ENCODE peak calls at places on chromosomes 13 and 19, in four cellular contexts. V, I, W and A are unnamed samples.
A peak's percentile ranks its signal among the peaks of the same experiment; 100 is the strongest.

GRCh38 chr19:43908659-43909058 is 26.4 kb downstream of the ZNF45 start:
- DNase-seq in W (no peak), V (no peak), I (no peak), A (no peak)

GRCh38 chr13:112980441-112980840 is 11.4 kb downstream of the MCF2L start:
- DNase-seq in I (no peak), V (no peak), W (no peak), A (no peak)

GRCh38 chr13:95122063-95122462 is 179.2 kb downstream of the ABCC4 start:
- DNase-seq in I (no peak), W (no peak), V (no peak), A (no peak)

GRCh38 chr13:101423872-101424271 is 7.6 kb upstream of the NALCN start:
- DNase-seq in I (no peak), W (no peak), V (no peak), A (peak; percentile 57)

GRCh38 chr13:82627183-82627582 is 1255.1 kb downstream of the SLITRK1 start:
- DNase-seq in W (no peak), V (no peak), I (no peak), A (no peak)

GRCh38 chr19:46481187-46481586 is 9.8 kb upstream of the PNMA8A start:
- DNase-seq in V (no peak), I (no peak), W (no peak), A (no peak)

GRCh38 chr13:34421849-34422475 is 520.1 kb upstream of the NBEA start:
- DNase-seq in I (no peak), V (no peak), W (no peak), A (no peak)

GRCh38 chr19:48595171-48595570 is 11.4 kb upstream of the SPACA4 start:
- DNase-seq in I (no peak), W (no peak), V (no peak), A (no peak)

GRCh38 chr13:26971990-26972888 is 199.4 kb downstream of the USP12 start:
- DNase-seq in W (peak; percentile 8), V (peak; percentile 7), I (peak; percentile 1), A (peak; percentile 54)

GRCh38 chr13:50731400-50731799 is 112.1 kb downstream of the DLEU7 start:
- DNase-seq in W (peak; percentile 22), V (no peak), I (no peak), A (peak; percentile 72)

GRCh38 chr19:30968210-30968609 is 381.0 kb downstream of the TSHZ3 start:
- DNase-seq in I (no peak), W (no peak), V (no peak), A (no peak)

GRCh38 chr13:26561636-26562537 is 4.4 kb downstream of the WASF3 start:
- DNase-seq in I (no peak), V (no peak), W (no peak), A (no peak)

GRCh38 chr19:42524943-42525342 is 3.3 kb downstream of the CEACAM1 start:
- DNase-seq in W (no peak), V (no peak), I (no peak), A (no peak)

GRCh38 chr13:35179494-35179893 is 237.4 kb downstream of the NBEA start:
- DNase-seq in I (no peak), W (no peak), V (no peak), A (no peak)

GRCh38 chr13:103067751-103068563 is 1.7 kb upstream of the SLC10A2 start:
- DNase-seq in W (no peak), V (no peak), I (no peak), A (no peak)

GRCh38 chr13:110421696-110422395 is 114.8 kb downstream of the COL4A2 start:
- DNase-seq in I (no peak), V (no peak), W (no peak), A (no peak)

GRCh38 chr13:40464991-40465390 is 201.4 kb downstream of the FOXO1 start:
- DNase-seq in I (no peak), V (no peak), W (no peak), A (no peak)

GRCh38 chr13:105778196-105778595 is 757.3 kb downstream of the EFNB2 start:
- DNase-seq in I (no peak), W (no peak), V (no peak), A (no peak)

GRCh38 chr13:111325941-111326620 is 5.6 kb downstream of the TEX29 start:
- DNase-seq in I (no peak), V (no peak), W (no peak), A (no peak)

GRCh38 chr13:44437356-44438233 is 64.0 kb downstream of the SERP2 start:
- DNase-seq in V (no peak), W (peak; percentile 14), I (no peak), A (peak; percentile 16)

GRCh38 chr19:579111-579841 is 6.9 kb downstream of the BSG start:
- DNase-seq in V (no peak), W (no peak), I (no peak), A (no peak)

GRCh38 chr19:35755550-35756371 is 1.1 kb downstream of the HSPB6 start:
- DNase-seq in W (no peak), V (peak; percentile 68), I (peak; percentile 53), A (peak; percentile 8)

GRCh38 chr13:107392205-107392604 is 823.1 kb downstream of the LIG4 start:
- DNase-seq in V (no peak), W (no peak), I (no peak), A (no peak)

GRCh38 chr19:805600-806550 is 8.6 kb downstream of the PTBP1 start:
- DNase-seq in W (no peak), V (no peak), I (no peak), A (no peak)

GRCh38 chr13:107185889-107186288 is 618.0 kb upstream of the ARGLU1 start:
- DNase-seq in W (no peak), I (no peak), V (no peak), A (no peak)

GRCh38 chr19:38318595-38319142 is 976 bp upstream of the KCNK6 start:
- DNase-seq in V (no peak), W (no peak), I (no peak), A (no peak)

GRCh38 chr19:35490364-35490763 is at the start of gene KRTDAP:
- DNase-seq in I (no peak), W (no peak), V (no peak), A (no peak)

GRCh38 chr13:98576963-98577822 is at the start of gene STK24:
- DNase-seq in V (peak; percentile 66), W (no peak), I (peak; percentile 51), A (peak; percentile 43)

GRCh38 chr19:43105496-43105895 is 23.0 kb upstream of the PSG2 start:
- DNase-seq in V (no peak), W (no peak), I (no peak), A (no peak)

GRCh38 chr19:13505761-13506549 is at the start of gene CACNA1A:
- DNase-seq in I (no peak), W (no peak), V (peak; percentile 2), A (no peak)

GRCh38 chr19:34096020-34096915 is 76.0 kb upstream of the LSM14A start:
- DNase-seq in V (no peak), I (no peak), W (peak; percentile 42), A (peak; percentile 45)

GRCh38 chr19:51794865-51795490 is at the start of gene FPR3:
- DNase-seq in W (no peak), V (no peak), I (no peak), A (no peak)

GRCh38 chr13:73057284-73058025 is 1.4 kb upstream of the KLF5 start:
- DNase-seq in I (no peak), W (no peak), V (no peak), A (no peak)